ENCODE peak calls at places on chromosomes 12 and 14, in nine cellular contexts. U is AG10803; S is EH; N is endothelial cell; P is stimulated activated CD8-positive, alpha-beta memory T cell treated with anti-CD3 and anti-CD28 coated beads, Interleukin-4, amount 100 ng/mL, for 48 hours; J is substantia nigra; I is lower lobe of right lung; X is stimulated activated CD4-positive, alpha-beta T cell treated with anti-CD3 and anti-CD28 coated beads, Interleukin-1b, Interleukin-23, amount 100 ng/mL, for 24 hours; B is HS-5. K is an unnamed sample.
A peak's percentile ranks its signal among the peaks of the same experiment; 100 is the strongest.

GRCh38 chr12:116955382-116956021 is 44.8 kb downstream of the FBXW8 start:
- DNase-seq in U (no peak), N (no peak), P (no peak), J (no peak), B (no peak), I (peak; percentile 67), S (no peak), X (no peak), K (no peak)

GRCh38 chr12:115522010-115522409 is 755.5 kb downstream of the MED13L start:
- DNase-seq in J (no peak), N (no peak), I (no peak), X (no peak), P (no peak), S (no peak), B (no peak), U (no peak), K (no peak)

GRCh38 chr12:107328442-107329133 is 235.2 kb upstream of the CRY1 start:
- DNase-seq in N (no peak), P (peak; percentile 55), X (no peak), J (no peak), S (peak; percentile 44), I (no peak), B (no peak), U (no peak), K (no peak)

GRCh38 chr12:12181516-12181915 is 85.3 kb downstream of the LRP6 start:
- DNase-seq in P (no peak), N (no peak), I (no peak), B (no peak), J (no peak), X (no peak), S (peak; percentile 71), U (peak; percentile 47), K (no peak)

GRCh38 chr12:83123039-83123438 is 436.3 kb downstream of the TMTC2 start:
- DNase-seq in U (no peak), B (no peak), P (no peak), J (no peak), S (no peak), N (no peak), I (no peak), X (no peak), K (no peak)

GRCh38 chr14:21923820-21924219 is 250.2 kb upstream of the OR4E1 start:
- DNase-seq in B (no peak), P (no peak), S (no peak), J (no peak), N (no peak), X (no peak), U (no peak), I (no peak), K (no peak)

GRCh38 chr12:95694148-95694547 is 96.4 kb downstream of the NTN4 start:
- DNase-seq in X (no peak), U (no peak), P (no peak), B (no peak), J (no peak), S (no peak), I (no peak), N (no peak), K (no peak)

GRCh38 chr12:19885092-19885813 is 446.0 kb downstream of the AEBP2 start:
- DNase-seq in J (no peak), P (no peak), U (peak; percentile 33), N (no peak), X (no peak), B (no peak), I (no peak), S (peak; percentile 25), K (no peak)

GRCh38 chr12:39592295-39592694 is 27.3 kb downstream of the ABCD2 start:
- DNase-seq in X (no peak), U (no peak), B (no peak), N (no peak), P (no peak), J (no peak), I (no peak), S (no peak), K (no peak)

GRCh38 chr12:2052861-2053674 is at the start of gene CACNA1C:
- DNase-seq in S (peak; percentile 78), I (no peak), N (peak; percentile 69), J (no peak), X (no peak), P (peak; percentile 47), B (no peak), U (peak; percentile 69), K (peak; percentile 93)

GRCh38 chr12:131468206-131468605 is 242.7 kb upstream of the SFSWAP start:
- DNase-seq in N (no peak), P (no peak), S (no peak), B (no peak), X (no peak), U (no peak), J (no peak), I (no peak), K (no peak)

GRCh38 chr14:57930241-57930975 is 64.5 kb upstream of the SLC35F4 start:
- DNase-seq in B (no peak), X (no peak), J (no peak), N (no peak), P (no peak), U (no peak), S (no peak), I (no peak), K (no peak)

GRCh38 chr12:121801601-121802484 is 2.0 kb upstream of the SETD1B start:
- DNase-seq in N (no peak), J (no peak), X (no peak), B (no peak), P (no peak), I (no peak), U (peak; percentile 46), S (peak; percentile 55), K (no peak)

GRCh38 chr12:101018540-101018939 is 191.5 kb downstream of the SLC5A8 start:
- DNase-seq in U (peak; percentile 88), B (peak; percentile 78), I (no peak), X (no peak), J (no peak), S (peak; percentile 90), P (no peak), N (no peak), K (no peak)

GRCh38 chr14:101494826-101495225 is 66.5 kb upstream of the DIO3 start:
- DNase-seq in J (no peak), S (no peak), I (no peak), X (no peak), N (no peak), U (no peak), B (no peak), P (no peak), K (no peak)

GRCh38 chr12:111387747-111388365 is 17.9 kb upstream of the SH2B3 start:
- DNase-seq in X (no peak), S (no peak), U (no peak), I (no peak), J (no peak), B (no peak), N (no peak), P (no peak), K (no peak)

GRCh38 chr12:132477009-132477702 is 12.8 kb upstream of the FBRSL1 start:
- DNase-seq in X (no peak), N (no peak), P (no peak), J (no peak), U (no peak), I (no peak), B (no peak), S (no peak), K (no peak)

GRCh38 chr12:68432622-68433021 is 100.5 kb upstream of the MDM1 start:
- DNase-seq in P (no peak), I (no peak), J (no peak), X (no peak), N (no peak), B (no peak), U (no peak), S (peak; percentile 47), K (no peak)

GRCh38 chr14:94888108-94888507 is 118.2 kb upstream of the GSC start:
- DNase-seq in N (no peak), U (no peak), B (no peak), J (no peak), X (no peak), S (no peak), P (no peak), I (no peak), K (no peak)

GRCh38 chr12:124441443-124442190 is 125.8 kb downstream of the NCOR2 start:
- DNase-seq in U (peak; percentile 96), P (no peak), N (no peak), S (peak; percentile 98), J (no peak), X (no peak), I (no peak), B (peak; percentile 83), K (no peak)

GRCh38 chr12:112978163-112979081 is at the start of gene OAS2:
- DNase-seq in J (peak; percentile 15), U (peak; percentile 84), B (peak; percentile 47), S (peak; percentile 87), P (peak; percentile 79), N (no peak), I (peak; percentile 76), X (peak; percentile 59), K (no peak)

GRCh38 chr14:101503431-101504095 is 57.7 kb upstream of the DIO3 start:
- DNase-seq in J (no peak), X (no peak), B (no peak), U (no peak), S (no peak), N (no peak), P (no peak), I (peak; percentile 10), K (no peak)

GRCh38 chr14:22766457-22767322 is at the start of gene OXA1L:
- DNase-seq in J (peak; percentile 89), I (peak; percentile 97), P (peak; percentile 94), B (peak; percentile 92), X (peak; percentile 91), U (peak; percentile 97), S (peak; percentile 99), N (peak; percentile 88), K (peak; percentile 88)

GRCh38 chr14:23861666-23862065 is 91.9 kb upstream of the DHRS4 start:
- DNase-seq in I (no peak), P (no peak), U (no peak), N (no peak), B (no peak), X (no peak), J (no peak), S (no peak), K (no peak)

GRCh38 chr14:93246534-93246933 is 39.5 kb downstream of the UBR7 start:
- DNase-seq in S (no peak), X (no peak), J (no peak), N (no peak), B (no peak), P (no peak), U (no peak), I (no peak), K (no peak)

GRCh38 chr14:62081012-62081612 is 318.9 kb downstream of the SNAPC1 start:
- DNase-seq in I (no peak), J (no peak), P (no peak), S (no peak), B (no peak), U (no peak), X (no peak), N (no peak), K (no peak)

GRCh38 chr12:90854136-90854689 is 100.8 kb downstream of the CCER1 start:
- DNase-seq in I (no peak), U (peak; percentile 55), X (no peak), J (no peak), B (peak; percentile 19), N (peak; percentile 21), P (no peak), S (peak; percentile 50), K (peak; percentile 43)

GRCh38 chr12:19288603-19289244 is 150.6 kb upstream of the AEBP2 start:
- DNase-seq in U (peak; percentile 51), P (no peak), B (peak; percentile 16), J (no peak), S (peak; percentile 61), I (no peak), N (no peak), X (no peak), K (peak; percentile 51)

GRCh38 chr12:130222519-130223255 is 60.4 kb downstream of the FZD10 start:
- DNase-seq in B (no peak), S (no peak), P (no peak), N (no peak), U (no peak), I (no peak), J (no peak), X (no peak), K (no peak)

GRCh38 chr12:30422844-30423243 is 272.8 kb downstream of the IPO8 start:
- DNase-seq in P (no peak), S (no peak), U (no peak), J (no peak), N (no peak), I (no peak), B (no peak), X (no peak), K (no peak)

GRCh38 chr12:41437578-41437977 is 249.5 kb downstream of the PDZRN4 start:
- DNase-seq in U (no peak), X (no peak), I (no peak), J (no peak), N (no peak), S (no peak), P (no peak), B (no peak), K (no peak)